ENCODE peak calls at places on chromosomes 3 and 15, in seven cellular contexts. One of them, this sample, is unnamed.

GRCh38 chr3:13262493-13263211 is 157.5 kb downstream of the NUP210 start:
- DNase-seq in mesendoderm: no peak
- DNase-seq in naive thymus-derived CD4-positive, alpha-beta T cell: peak; percentile 18
- DNase-seq in endodermal cell: no peak
- DNase-seq in CD8-positive, alpha-beta T cell: no peak
- DNase-seq in hepatocyte: peak; percentile 48
- DNase-seq in breast epithelium: no peak
- DNase-seq in this sample: no peak

GRCh38 chr15:60667190-60667868 is 188.4 kb upstream of the ICE2 start:
- DNase-seq in CD8-positive, alpha-beta T cell: no peak
- DNase-seq in naive thymus-derived CD4-positive, alpha-beta T cell: no peak
- DNase-seq in mesendoderm: peak; percentile 29
- DNase-seq in breast epithelium: no peak
- DNase-seq in hepatocyte: no peak
- DNase-seq in endodermal cell: no peak
- DNase-seq in this sample: no peak

GRCh38 chr15:93164409-93164808 is 75.4 kb upstream of the RGMA start:
- DNase-seq in endodermal cell: no peak
- DNase-seq in CD8-positive, alpha-beta T cell: no peak
- DNase-seq in hepatocyte: no peak
- DNase-seq in breast epithelium: no peak
- DNase-seq in mesendoderm: peak; percentile 33
- DNase-seq in naive thymus-derived CD4-positive, alpha-beta T cell: peak; percentile 21
- DNase-seq in this sample: no peak

GRCh38 chr3:32948625-32949445 is 2.6 kb upstream of the CCR4 start:
- DNase-seq in hepatocyte: no peak
- DNase-seq in breast epithelium: no peak
- DNase-seq in endodermal cell: no peak
- DNase-seq in mesendoderm: no peak
- DNase-seq in naive thymus-derived CD4-positive, alpha-beta T cell: no peak
- DNase-seq in CD8-positive, alpha-beta T cell: no peak
- DNase-seq in this sample: no peak

GRCh38 chr3:109081746-109082510 is 36.0 kb downstream of the MORC1 start:
- DNase-seq in endodermal cell: peak; percentile 80
- DNase-seq in naive thymus-derived CD4-positive, alpha-beta T cell: peak; percentile 14
- DNase-seq in hepatocyte: peak; percentile 70
- DNase-seq in mesendoderm: peak; percentile 76
- DNase-seq in breast epithelium: no peak
- DNase-seq in CD8-positive, alpha-beta T cell: no peak
- DNase-seq in this sample: peak; percentile 29

GRCh38 chr3:102699819-102700140 is 265.0 kb downstream of the ZPLD1 start:
- DNase-seq in endodermal cell: no peak
- DNase-seq in mesendoderm: no peak
- DNase-seq in hepatocyte: no peak
- DNase-seq in CD8-positive, alpha-beta T cell: no peak
- DNase-seq in breast epithelium: no peak
- DNase-seq in naive thymus-derived CD4-positive, alpha-beta T cell: no peak
- DNase-seq in this sample: no peak

GRCh38 chr3:108175352-108175751 is 46.9 kb downstream of the IFT57 start:
- DNase-seq in hepatocyte: no peak
- DNase-seq in mesendoderm: no peak
- DNase-seq in naive thymus-derived CD4-positive, alpha-beta T cell: no peak
- DNase-seq in CD8-positive, alpha-beta T cell: no peak
- DNase-seq in endodermal cell: no peak
- DNase-seq in breast epithelium: no peak
- DNase-seq in this sample: no peak

GRCh38 chr3:119145500-119146167 is at the start of gene TEX55:
- DNase-seq in naive thymus-derived CD4-positive, alpha-beta T cell: peak; percentile 39
- DNase-seq in endodermal cell: peak; percentile 80
- DNase-seq in hepatocyte: peak; percentile 76
- DNase-seq in breast epithelium: no peak
- DNase-seq in mesendoderm: peak; percentile 79
- DNase-seq in CD8-positive, alpha-beta T cell: no peak
- DNase-seq in this sample: peak; percentile 41

GRCh38 chr3:128395500-128396125 is 71.1 kb downstream of the DNAJB8 start:
- DNase-seq in mesendoderm: peak; percentile 20
- DNase-seq in endodermal cell: no peak
- DNase-seq in hepatocyte: no peak
- DNase-seq in breast epithelium: no peak
- DNase-seq in CD8-positive, alpha-beta T cell: peak; percentile 9
- DNase-seq in naive thymus-derived CD4-positive, alpha-beta T cell: no peak
- DNase-seq in this sample: no peak

GRCh38 chr3:119604878-119605277 is 7.2 kb downstream of the PLA1A start:
- DNase-seq in mesendoderm: no peak
- DNase-seq in breast epithelium: no peak
- DNase-seq in endodermal cell: no peak
- DNase-seq in naive thymus-derived CD4-positive, alpha-beta T cell: no peak
- DNase-seq in CD8-positive, alpha-beta T cell: no peak
- DNase-seq in hepatocyte: no peak
- DNase-seq in this sample: no peak

GRCh38 chr3:197511130-197511529 is 44.6 kb downstream of the BDH1 start:
- DNase-seq in breast epithelium: no peak
- DNase-seq in hepatocyte: no peak
- DNase-seq in CD8-positive, alpha-beta T cell: no peak
- DNase-seq in mesendoderm: no peak
- DNase-seq in naive thymus-derived CD4-positive, alpha-beta T cell: no peak
- DNase-seq in endodermal cell: no peak
- DNase-seq in this sample: no peak

GRCh38 chr3:45950131-45950530 is 6.9 kb downstream of the CXCR6 start:
- DNase-seq in endodermal cell: no peak
- DNase-seq in mesendoderm: no peak
- DNase-seq in naive thymus-derived CD4-positive, alpha-beta T cell: no peak
- DNase-seq in hepatocyte: no peak
- DNase-seq in breast epithelium: no peak
- DNase-seq in CD8-positive, alpha-beta T cell: no peak
- DNase-seq in this sample: no peak

GRCh38 chr3:153096611-153097200 is 65.3 kb upstream of the RAP2B start:
- DNase-seq in endodermal cell: no peak
- DNase-seq in breast epithelium: no peak
- DNase-seq in mesendoderm: no peak
- DNase-seq in CD8-positive, alpha-beta T cell: no peak
- DNase-seq in naive thymus-derived CD4-positive, alpha-beta T cell: no peak
- DNase-seq in hepatocyte: no peak
- DNase-seq in this sample: no peak

GRCh38 chr15:74123685-74124084 is 6.7 kb upstream of the ISLR2 start:
- DNase-seq in hepatocyte: no peak
- DNase-seq in CD8-positive, alpha-beta T cell: no peak
- DNase-seq in endodermal cell: no peak
- DNase-seq in naive thymus-derived CD4-positive, alpha-beta T cell: no peak
- DNase-seq in breast epithelium: no peak
- DNase-seq in mesendoderm: no peak
- DNase-seq in this sample: no peak

GRCh38 chr15:80694624-80695098 is 449 bp upstream of the ABHD17C start:
- DNase-seq in mesendoderm: peak; percentile 25
- DNase-seq in hepatocyte: no peak
- DNase-seq in endodermal cell: peak; percentile 75
- DNase-seq in CD8-positive, alpha-beta T cell: peak; percentile 27
- DNase-seq in naive thymus-derived CD4-positive, alpha-beta T cell: peak; percentile 5
- DNase-seq in breast epithelium: no peak
- DNase-seq in this sample: no peak

GRCh38 chr3:178002113-178002512 is 534.1 kb upstream of the KCNMB2 start:
- DNase-seq in naive thymus-derived CD4-positive, alpha-beta T cell: no peak
- DNase-seq in hepatocyte: no peak
- DNase-seq in endodermal cell: no peak
- DNase-seq in CD8-positive, alpha-beta T cell: no peak
- DNase-seq in mesendoderm: no peak
- DNase-seq in breast epithelium: no peak
- DNase-seq in this sample: no peak

GRCh38 chr15:92813440-92813839 is 86.7 kb upstream of the CHD2 start:
- DNase-seq in hepatocyte: no peak
- DNase-seq in CD8-positive, alpha-beta T cell: peak; percentile 33
- DNase-seq in mesendoderm: no peak
- DNase-seq in breast epithelium: no peak
- DNase-seq in naive thymus-derived CD4-positive, alpha-beta T cell: peak; percentile 90
- DNase-seq in endodermal cell: no peak
- DNase-seq in this sample: no peak

DNA sequence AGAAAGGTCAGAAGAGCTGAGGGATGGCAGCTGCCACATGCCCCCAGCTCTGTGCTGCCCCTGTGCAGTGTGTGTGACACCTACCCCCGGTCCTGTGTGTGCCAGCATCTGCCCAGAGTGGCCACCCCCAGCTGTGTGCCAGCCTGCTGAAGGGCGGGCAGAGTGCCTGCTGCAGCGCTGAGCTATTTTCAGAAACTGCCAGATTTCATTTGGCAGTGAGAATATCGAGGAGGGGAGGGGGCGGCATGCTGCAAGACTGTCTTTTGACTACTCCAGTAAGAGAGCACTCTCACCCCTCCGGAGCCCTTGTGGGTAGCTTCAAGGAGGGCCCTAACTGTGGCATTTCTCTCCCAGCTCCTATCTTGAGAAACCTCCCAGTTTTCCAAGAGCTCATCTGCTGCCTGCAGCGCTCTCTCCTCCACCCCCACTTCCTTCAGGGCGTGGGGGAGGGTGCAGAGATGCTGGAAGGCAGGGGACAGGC is 25.2 kb upstream of the DOCK3 start:
- DNase-seq in hepatocyte: no peak
- DNase-seq in mesendoderm: peak; percentile 37
- DNase-seq in naive thymus-derived CD4-positive, alpha-beta T cell: no peak
- DNase-seq in endodermal cell: no peak
- DNase-seq in CD8-positive, alpha-beta T cell: no peak
- DNase-seq in breast epithelium: no peak
- DNase-seq in this sample: no peak
- H3K27ac ChIP-seq in hepatocyte: no peak overlapping the region
- H3K27ac ChIP-seq in mesendoderm: no peak overlapping the region
- H3K27ac ChIP-seq in naive thymus-derived CD4-positive, alpha-beta T cell: no peak overlapping the region
- H3K27ac ChIP-seq in endodermal cell: no peak overlapping the region
- H3K27ac ChIP-seq in CD8-positive, alpha-beta T cell: no peak overlapping the region
- H3K27ac ChIP-seq in breast epithelium: no peak overlapping the region
- H3K27ac ChIP-seq in this sample: no peak overlapping the region

DNA sequence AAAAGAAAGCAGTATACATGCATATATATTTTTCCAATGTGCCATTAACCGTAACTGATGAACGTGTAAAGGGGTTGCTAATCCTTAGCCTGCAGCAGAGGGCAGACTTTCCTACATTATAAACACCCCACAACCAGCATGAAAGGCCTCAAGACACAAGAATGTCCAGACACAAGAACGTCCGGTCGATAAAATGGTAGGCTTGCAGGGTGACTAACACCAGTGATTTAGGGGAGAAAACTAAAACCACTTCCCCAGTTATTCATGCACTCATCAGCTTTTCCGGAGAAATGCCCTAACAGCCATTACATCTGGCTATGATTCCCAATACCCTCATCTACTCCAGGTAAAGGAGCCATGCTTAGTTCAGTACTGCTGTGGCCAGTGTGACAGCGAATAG is 57.4 kb downstream of the LRTM1 start:
- DNase-seq in naive thymus-derived CD4-positive, alpha-beta T cell: no peak
- DNase-seq in endodermal cell: no peak
- DNase-seq in breast epithelium: no peak
- DNase-seq in CD8-positive, alpha-beta T cell: no peak
- DNase-seq in hepatocyte: peak; percentile 74
- DNase-seq in mesendoderm: peak; percentile 57
- DNase-seq in this sample: no peak
- H3K4me1 ChIP-seq in naive thymus-derived CD4-positive, alpha-beta T cell: no peaks in the 10 kb centered on the region
- H3K4me1 ChIP-seq in endodermal cell: peaks cover 4% of the 10 kb centered on the region
- H3K4me1 ChIP-seq in breast epithelium: no peaks in the 10 kb centered on the region
- H3K4me1 ChIP-seq in CD8-positive, alpha-beta T cell: no peaks in the 10 kb centered on the region
- H3K4me1 ChIP-seq in hepatocyte: peaks cover 3% of the 10 kb centered on the region
- H3K4me1 ChIP-seq in mesendoderm: peaks cover 3% of the 10 kb centered on the region
- H3K4me1 ChIP-seq in this sample: no peaks in the 10 kb centered on the region

GRCh38 chr3:138817685-138818084 is 17.0 kb downstream of the PIK3CB start:
- DNase-seq in mesendoderm: no peak
- DNase-seq in endodermal cell: no peak
- DNase-seq in breast epithelium: no peak
- DNase-seq in hepatocyte: no peak
- DNase-seq in CD8-positive, alpha-beta T cell: no peak
- DNase-seq in naive thymus-derived CD4-positive, alpha-beta T cell: no peak
- DNase-seq in this sample: no peak
- H3K27ac ChIP-seq in mesendoderm: no peak overlapping the region
- H3K27ac ChIP-seq in endodermal cell: no peak overlapping the region
- H3K27ac ChIP-seq in breast epithelium: no peak overlapping the region
- H3K27ac ChIP-seq in hepatocyte: no peak overlapping the region
- H3K27ac ChIP-seq in CD8-positive, alpha-beta T cell: no peak overlapping the region
- H3K27ac ChIP-seq in naive thymus-derived CD4-positive, alpha-beta T cell: no peak overlapping the region
- H3K27ac ChIP-seq in this sample: no peak overlapping the region

DNA sequence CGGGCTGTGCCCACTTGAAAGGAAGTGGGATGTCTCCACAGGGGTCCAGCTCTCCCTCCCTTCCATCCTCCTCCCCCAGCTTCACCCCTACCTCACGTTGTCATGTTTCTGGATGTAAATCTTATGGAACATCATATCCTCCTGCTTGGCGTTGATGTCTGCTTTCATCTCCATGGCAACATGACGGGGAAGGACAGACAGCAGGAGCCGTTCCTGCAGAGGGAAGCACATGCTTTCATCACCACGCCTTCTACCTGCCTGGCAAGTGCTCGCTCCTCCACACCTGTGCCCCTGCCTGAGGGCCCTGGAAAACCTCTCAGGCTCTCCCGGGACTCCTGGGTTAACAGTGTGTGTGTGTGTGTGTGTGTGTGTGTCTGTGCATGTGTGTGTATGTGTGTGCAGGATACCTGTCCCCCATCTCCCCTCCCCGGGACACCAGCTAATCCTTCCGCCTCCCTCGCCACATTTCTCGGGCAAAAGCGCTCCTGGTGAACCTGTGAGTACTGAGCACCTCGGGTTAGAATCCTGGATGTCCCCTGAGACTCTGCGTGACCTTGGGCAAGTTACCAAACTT is 101.1 kb downstream of the ADCY5 start:
- DNase-seq in mesendoderm: peak; percentile 66
- DNase-seq in CD8-positive, alpha-beta T cell: no peak
- DNase-seq in endodermal cell: no peak
- DNase-seq in breast epithelium: no peak
- DNase-seq in naive thymus-derived CD4-positive, alpha-beta T cell: no peak
- DNase-seq in hepatocyte: no peak
- DNase-seq in this sample: no peak
- H3K4me1 ChIP-seq in mesendoderm: peaks cover 3% of the 10 kb centered on the region
- H3K4me1 ChIP-seq in CD8-positive, alpha-beta T cell: no peaks in the 10 kb centered on the region
- H3K4me1 ChIP-seq in endodermal cell: peaks cover 6% of the 10 kb centered on the region
- H3K4me1 ChIP-seq in breast epithelium: no peaks in the 10 kb centered on the region
- H3K4me1 ChIP-seq in naive thymus-derived CD4-positive, alpha-beta T cell: no peaks in the 10 kb centered on the region
- H3K4me1 ChIP-seq in hepatocyte: no peaks in the 10 kb centered on the region
- H3K4me1 ChIP-seq in this sample: no peaks in the 10 kb centered on the region

DNA sequence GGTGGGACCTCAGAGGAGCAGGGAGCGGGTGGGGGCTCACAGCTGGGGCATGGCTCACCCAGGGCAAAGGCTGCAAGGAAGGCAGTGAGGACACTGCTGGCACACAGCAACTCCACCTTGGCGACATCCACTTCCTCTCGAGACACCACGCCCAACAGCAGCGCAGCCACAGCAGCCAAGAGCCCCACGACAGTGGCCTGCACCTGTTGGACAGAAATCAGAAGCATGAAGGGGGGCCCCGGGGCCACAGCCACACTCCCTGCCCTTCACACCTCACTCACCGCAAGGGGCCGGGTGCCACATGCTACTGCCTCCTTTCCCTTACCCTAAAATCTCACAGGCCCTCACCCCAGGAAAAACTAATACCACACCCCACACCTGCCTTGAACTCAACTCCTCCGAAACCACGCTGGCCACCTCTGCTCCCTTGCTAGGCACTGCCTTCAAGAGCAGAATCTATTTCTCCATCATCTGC is 57.3 kb downstream of the ROPN1B start:
- DNase-seq in breast epithelium: no peak
- DNase-seq in hepatocyte: no peak
- DNase-seq in naive thymus-derived CD4-positive, alpha-beta T cell: no peak
- DNase-seq in endodermal cell: no peak
- DNase-seq in CD8-positive, alpha-beta T cell: no peak
- DNase-seq in mesendoderm: no peak
- DNase-seq in this sample: peak; percentile 74
- H3K27ac ChIP-seq in breast epithelium: no peak overlapping the region
- H3K27ac ChIP-seq in hepatocyte: no peak overlapping the region
- H3K27ac ChIP-seq in naive thymus-derived CD4-positive, alpha-beta T cell: no peak overlapping the region
- H3K27ac ChIP-seq in endodermal cell: no peak overlapping the region
- H3K27ac ChIP-seq in CD8-positive, alpha-beta T cell: no peak overlapping the region
- H3K27ac ChIP-seq in mesendoderm: no peak overlapping the region
- H3K27ac ChIP-seq in this sample: no peak overlapping the region

GRCh38 chr3:105807146-105807545 is 61.7 kb downstream of the CBLB start:
- DNase-seq in mesendoderm: no peak
- DNase-seq in hepatocyte: no peak
- DNase-seq in breast epithelium: no peak
- DNase-seq in naive thymus-derived CD4-positive, alpha-beta T cell: no peak
- DNase-seq in CD8-positive, alpha-beta T cell: no peak
- DNase-seq in endodermal cell: no peak
- DNase-seq in this sample: no peak
- H3K4me1 ChIP-seq in mesendoderm: no peaks in the 10 kb centered on the region
- H3K4me1 ChIP-seq in hepatocyte: peaks cover 7% of the 10 kb centered on the region
- H3K4me1 ChIP-seq in breast epithelium: no peaks in the 10 kb centered on the region
- H3K4me1 ChIP-seq in naive thymus-derived CD4-positive, alpha-beta T cell: peaks cover 17% of the 10 kb centered on the region
- H3K4me1 ChIP-seq in CD8-positive, alpha-beta T cell: peaks cover 15% of the 10 kb centered on the region
- H3K4me1 ChIP-seq in endodermal cell: peaks cover 4% of the 10 kb centered on the region
- H3K4me1 ChIP-seq in this sample: peaks cover 29% of the 10 kb centered on the region